ENCODE peak calls at places on chromosome 3, in five cellular contexts. Y is erythroblast; A is central memory CD4-positive, alpha-beta T cell; Z is natural killer cell; P is head of caudate nucleus. T is an unnamed sample.

GRCh38 chr3:62990704-62991413 is 115.6 kb upstream of the CADPS start:
- DNase-seq in Y (no peak), P (no peak), A (no peak), Z (no peak), T (no peak)

GRCh38 chr3:149363053-149363452 is 14.4 kb downstream of the TM4SF1 start:
- DNase-seq in Y (no peak), A (no peak), Z (no peak), P (no peak), T (no peak)

GRCh38 chr3:10459954-10460754 is 45.2 kb downstream of the ATP2B2 start:
- DNase-seq in Z (peak; percentile 34), Y (peak; percentile 70), A (peak; percentile 42), P (no peak), T (no peak)

GRCh38 chr3:29183346-29184087 is 97.4 kb upstream of the RBMS3 start:
- DNase-seq in Z (no peak), Y (no peak), P (no peak), A (no peak), T (no peak)

GRCh38 chr3:135165260-135165659 is 370.2 kb downstream of the EPHB1 start:
- DNase-seq in P (no peak), Z (no peak), Y (no peak), A (no peak), T (no peak)

GRCh38 chr3:79724206-79724605 is 43.6 kb downstream of the ROBO1 start:
- DNase-seq in Z (no peak), P (no peak), Y (no peak), A (no peak), T (no peak)

GRCh38 chr3:29168686-29169085 is 112.2 kb upstream of the RBMS3 start:
- DNase-seq in P (no peak), Z (no peak), Y (no peak), A (no peak), T (no peak)

GRCh38 chr3:184471439-184471838 is 90.1 kb upstream of the EPHB3 start:
- DNase-seq in Y (no peak), Z (no peak), A (no peak), P (no peak), T (no peak)

GRCh38 chr3:149426325-149426724 is 48.2 kb upstream of the TM4SF4 start:
- DNase-seq in Z (no peak), A (no peak), Y (no peak), P (no peak), T (no peak)

T was measured in midbrain.